ENCODE peak calls at places on chromosomes 6 and 20, in six cellular contexts. One of them, this sample, is unnamed.

GRCh38 chr20:57902478-57902877 is 192.7 kb upstream of the PMEPA1 start:
- DNase-seq in MM.1S: peak
- DNase-seq in neural progenitor cell: no peak
- DNase-seq in HepG2: no peak
- DNase-seq in mammary epithelial cell: peak
- DNase-seq in mesendoderm: no peak
- DNase-seq in this sample: peak

GRCh38 chr6:157787080-157787479 is 36.0 kb upstream of the SNX9 start:
- DNase-seq in HepG2: peak
- DNase-seq in mammary epithelial cell: no peak
- DNase-seq in mesendoderm: no peak
- DNase-seq in neural progenitor cell: no peak
- DNase-seq in MM.1S: no peak
- DNase-seq in this sample: no peak

GRCh38 chr6:143806282-143807102 is 36.6 kb upstream of the LTV1 start:
- DNase-seq in MM.1S: no peak
- DNase-seq in mammary epithelial cell: peak
- DNase-seq in mesendoderm: no peak
- DNase-seq in neural progenitor cell: no peak
- DNase-seq in HepG2: no peak
- DNase-seq in this sample: no peak

GRCh38 chr6:111709615-111710398 is 104.1 kb upstream of the TRAF3IP2 start:
- DNase-seq in HepG2: peak
- DNase-seq in mesendoderm: peak
- DNase-seq in MM.1S: peak
- DNase-seq in neural progenitor cell: peak
- DNase-seq in mammary epithelial cell: peak
- DNase-seq in this sample: peak

GRCh38 chr6:148501178-148501590 is 158.5 kb downstream of the SASH1 start:
- DNase-seq in mesendoderm: no peak
- DNase-seq in mammary epithelial cell: peak
- DNase-seq in neural progenitor cell: no peak
- DNase-seq in HepG2: no peak
- DNase-seq in MM.1S: no peak
- DNase-seq in this sample: no peak

GRCh38 chr6:102885165-102885564 is 1491.7 kb downstream of the GRIK2 start:
- DNase-seq in neural progenitor cell: no peak
- DNase-seq in MM.1S: no peak
- DNase-seq in mammary epithelial cell: no peak
- DNase-seq in HepG2: no peak
- DNase-seq in mesendoderm: no peak
- DNase-seq in this sample: no peak

GRCh38 chr6:35096129-35096852 is 44.8 kb downstream of the TCP11 start:
- DNase-seq in MM.1S: no peak
- DNase-seq in mammary epithelial cell: peak
- DNase-seq in mesendoderm: no peak
- DNase-seq in neural progenitor cell: no peak
- DNase-seq in HepG2: peak
- DNase-seq in this sample: no peak

GRCh38 chr20:1934162-1934561 is 39.0 kb downstream of the SIRPA start:
- DNase-seq in neural progenitor cell: no peak
- DNase-seq in MM.1S: no peak
- DNase-seq in mammary epithelial cell: peak
- DNase-seq in mesendoderm: no peak
- DNase-seq in HepG2: no peak
- DNase-seq in this sample: no peak

GRCh38 chr6:84583784-84584183 is 180.6 kb downstream of the TBX18 start:
- DNase-seq in neural progenitor cell: no peak
- DNase-seq in mammary epithelial cell: no peak
- DNase-seq in MM.1S: no peak
- DNase-seq in mesendoderm: no peak
- DNase-seq in HepG2: no peak
- DNase-seq in this sample: no peak

GRCh38 chr6:56420296-56420695 is 172.9 kb upstream of the COL21A1 start:
- DNase-seq in MM.1S: no peak
- DNase-seq in HepG2: no peak
- DNase-seq in mesendoderm: no peak
- DNase-seq in mammary epithelial cell: no peak
- DNase-seq in neural progenitor cell: no peak
- DNase-seq in this sample: no peak

DNA sequence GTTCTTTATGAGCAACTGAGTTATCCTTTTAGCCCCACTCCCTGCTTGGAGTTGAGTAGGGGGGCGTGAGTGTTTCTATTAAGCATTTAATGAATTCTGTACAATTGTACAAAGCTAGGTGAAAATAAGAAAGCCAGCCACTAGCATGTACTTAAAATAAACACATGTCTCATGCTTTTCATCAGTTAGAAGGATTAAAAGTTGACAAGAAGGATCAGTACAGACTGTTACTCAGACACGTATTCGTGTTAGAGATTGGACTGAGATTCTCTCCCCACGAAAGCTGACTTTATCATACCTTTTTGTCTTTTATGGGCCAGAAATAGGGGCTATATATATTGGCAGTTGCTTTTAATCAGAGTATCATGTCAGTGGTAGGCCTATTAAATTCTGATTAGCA is 1.7 kb downstream of the HSF2 start:
- DNase-seq in mammary epithelial cell: no peak
- DNase-seq in mesendoderm: no peak
- DNase-seq in HepG2: no peak
- DNase-seq in MM.1S: no peak
- DNase-seq in neural progenitor cell: no peak
- DNase-seq in this sample: no peak
- H3K4me2 ChIP-seq in mammary epithelial cell: peak
- H3K4me2 ChIP-seq in mesendoderm: no peak
- H3K4me2 ChIP-seq in HepG2: peak
- H3K4me2 ChIP-seq in MM.1S: peak
- H3K4me2 ChIP-seq in neural progenitor cell: peak
- H3K4me2 ChIP-seq in this sample: peak

GRCh38 chr6:154499854-154500589 is 10.5 kb downstream of the CNKSR3 start:
- DNase-seq in MM.1S: no peak
- DNase-seq in neural progenitor cell: no peak
- DNase-seq in HepG2: no peak
- DNase-seq in mammary epithelial cell: no peak
- DNase-seq in mesendoderm: no peak
- DNase-seq in this sample: no peak

GRCh38 chr6:154502564-154502963 is 7.9 kb downstream of the CNKSR3 start:
- DNase-seq in HepG2: no peak
- DNase-seq in mesendoderm: no peak
- DNase-seq in mammary epithelial cell: no peak
- DNase-seq in neural progenitor cell: no peak
- DNase-seq in MM.1S: no peak
- DNase-seq in this sample: no peak

GRCh38 chr6:154500769-154501171 is 9.7 kb downstream of the CNKSR3 start:
- DNase-seq in HepG2: peak
- DNase-seq in neural progenitor cell: peak
- DNase-seq in mammary epithelial cell: no peak
- DNase-seq in MM.1S: no peak
- DNase-seq in mesendoderm: peak
- DNase-seq in this sample: no peak

GRCh38 chr6:154503576-154504501 is 6.6 kb downstream of the CNKSR3 start:
- DNase-seq in HepG2: no peak
- DNase-seq in neural progenitor cell: no peak
- DNase-seq in mesendoderm: no peak
- DNase-seq in mammary epithelial cell: no peak
- DNase-seq in MM.1S: no peak
- DNase-seq in this sample: no peak

DNA sequence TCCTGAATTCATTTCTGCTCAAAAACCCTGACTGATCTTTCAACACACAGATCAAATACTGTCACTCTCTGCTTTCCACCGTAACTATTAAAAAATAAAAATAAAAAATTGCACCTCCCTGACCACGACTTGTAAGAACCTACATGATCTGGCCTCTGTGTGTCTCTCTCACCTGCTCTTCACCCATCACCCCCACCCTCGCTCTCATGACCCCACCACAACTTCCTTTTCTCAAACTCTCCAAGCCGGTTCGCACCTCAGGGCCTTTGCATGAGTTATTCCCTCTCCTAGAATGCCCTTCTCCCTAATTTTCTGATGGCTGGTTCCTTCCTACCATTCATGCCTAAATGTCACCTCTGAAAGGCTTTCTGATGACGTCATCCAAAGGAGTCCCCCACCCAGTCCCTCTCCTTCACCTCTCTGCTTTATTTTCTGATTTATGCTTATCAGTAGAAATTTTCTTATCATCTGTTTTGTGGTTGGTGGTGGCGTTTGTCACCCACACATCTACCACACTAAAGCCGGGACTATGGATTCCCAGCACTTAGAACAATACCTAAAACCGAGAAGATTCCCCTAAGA is 9.1 kb downstream of the CNKSR3 start:
- DNase-seq in HepG2: no peak
- DNase-seq in mesendoderm: no peak
- DNase-seq in neural progenitor cell: no peak
- DNase-seq in MM.1S: no peak
- DNase-seq in mammary epithelial cell: no peak
- DNase-seq in this sample: no peak
- H3K27ac ChIP-seq in HepG2: peak
- H3K27ac ChIP-seq in mesendoderm: no peak
- H3K27ac ChIP-seq in neural progenitor cell: no peak
- H3K27ac ChIP-seq in MM.1S: no peak
- H3K27ac ChIP-seq in mammary epithelial cell: no peak
- H3K27ac ChIP-seq in this sample: no peak

GRCh38 chr6:156564807-156565149 is 212.4 kb upstream of the ARID1B start:
- DNase-seq in MM.1S: no peak
- DNase-seq in mammary epithelial cell: no peak
- DNase-seq in neural progenitor cell: no peak
- DNase-seq in mesendoderm: no peak
- DNase-seq in HepG2: no peak
- DNase-seq in this sample: no peak
- H3K4me2 ChIP-seq in MM.1S: peak
- H3K4me2 ChIP-seq in mammary epithelial cell: no peak
- H3K4me2 ChIP-seq in neural progenitor cell: no peak
- H3K4me2 ChIP-seq in mesendoderm: no peak
- H3K4me2 ChIP-seq in HepG2: peak
- H3K4me2 ChIP-seq in this sample: peak

DNA sequence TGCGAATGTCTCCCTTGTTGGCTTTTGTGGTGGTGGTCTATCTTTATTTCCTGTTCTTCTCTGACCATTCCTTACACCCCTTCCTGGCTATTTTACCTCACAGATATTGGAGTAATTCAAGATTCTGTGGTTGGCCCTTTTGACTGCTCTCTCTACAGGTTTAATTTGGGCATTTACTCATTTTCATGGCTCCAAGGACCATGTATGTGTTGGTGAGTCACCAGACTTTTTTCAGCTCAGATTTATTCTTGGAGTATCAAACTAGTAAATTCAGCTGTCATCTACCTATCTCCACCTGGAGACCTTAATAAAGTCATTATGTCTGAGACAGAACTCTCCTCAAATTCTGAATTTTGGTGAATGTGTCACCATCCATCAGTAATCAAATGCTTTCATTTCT is 15.5 kb downstream of the RNF146 start:
- DNase-seq in neural progenitor cell: no peak
- DNase-seq in MM.1S: no peak
- DNase-seq in mesendoderm: no peak
- DNase-seq in mammary epithelial cell: no peak
- DNase-seq in HepG2: no peak
- DNase-seq in this sample: no peak
- H3K27ac ChIP-seq in neural progenitor cell: no peak
- H3K27ac ChIP-seq in MM.1S: no peak
- H3K27ac ChIP-seq in mesendoderm: no peak
- H3K27ac ChIP-seq in mammary epithelial cell: no peak
- H3K27ac ChIP-seq in HepG2: no peak
- H3K27ac ChIP-seq in this sample: no peak

DNA sequence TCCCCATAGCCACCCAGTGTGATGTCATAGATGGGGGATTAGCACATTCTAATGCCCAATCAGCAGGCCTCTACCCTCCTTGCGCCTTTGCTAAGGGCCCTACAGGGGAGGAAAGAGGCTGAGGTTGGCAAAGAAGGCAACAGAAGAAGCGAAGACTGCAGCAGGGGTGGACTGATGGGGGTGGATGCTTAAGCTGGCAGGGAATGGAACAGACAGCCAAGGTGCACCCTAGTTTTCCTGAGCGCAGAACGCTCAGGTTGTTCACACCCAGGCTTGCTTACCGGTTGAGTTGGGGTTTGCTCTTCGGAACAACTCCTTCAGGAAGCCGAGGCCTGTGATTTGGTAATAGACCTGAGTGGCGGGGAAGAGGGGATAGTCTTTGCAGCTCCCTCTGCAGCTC is 12.7 kb downstream of the MRPS18A start:
- DNase-seq in mammary epithelial cell: no peak
- DNase-seq in neural progenitor cell: no peak
- DNase-seq in HepG2: no peak
- DNase-seq in MM.1S: no peak
- DNase-seq in mesendoderm: no peak
- DNase-seq in this sample: no peak
- H3K4me2 ChIP-seq in mammary epithelial cell: no peak
- H3K4me2 ChIP-seq in neural progenitor cell: no peak
- H3K4me2 ChIP-seq in HepG2: no peak
- H3K4me2 ChIP-seq in MM.1S: no peak
- H3K4me2 ChIP-seq in mesendoderm: no peak
- H3K4me2 ChIP-seq in this sample: no peak

GRCh38 chr20:433300-433975 is 25.3 kb downstream of the RBCK1 start:
- DNase-seq in mammary epithelial cell: peak
- DNase-seq in mesendoderm: no peak
- DNase-seq in MM.1S: no peak
- DNase-seq in HepG2: no peak
- DNase-seq in neural progenitor cell: no peak
- DNase-seq in this sample: no peak
- H3K27ac ChIP-seq in mammary epithelial cell: no peak
- H3K27ac ChIP-seq in mesendoderm: no peak
- H3K27ac ChIP-seq in MM.1S: no peak
- H3K27ac ChIP-seq in HepG2: no peak
- H3K27ac ChIP-seq in neural progenitor cell: no peak
- H3K27ac ChIP-seq in this sample: no peak

GRCh38 chr6:113671440-113671839 is 185.7 kb upstream of the MARCKS start:
- DNase-seq in HepG2: no peak
- DNase-seq in mammary epithelial cell: no peak
- DNase-seq in mesendoderm: no peak
- DNase-seq in neural progenitor cell: no peak
- DNase-seq in MM.1S: no peak
- DNase-seq in this sample: no peak
- H3K4me2 ChIP-seq in HepG2: peak
- H3K4me2 ChIP-seq in mammary epithelial cell: no peak
- H3K4me2 ChIP-seq in mesendoderm: no peak
- H3K4me2 ChIP-seq in neural progenitor cell: no peak
- H3K4me2 ChIP-seq in MM.1S: no peak
- H3K4me2 ChIP-seq in this sample: no peak

GRCh38 chr20:3981132-3981452 is 34.3 kb downstream of the RNF24 start:
- DNase-seq in mammary epithelial cell: no peak
- DNase-seq in mesendoderm: no peak
- DNase-seq in MM.1S: no peak
- DNase-seq in HepG2: no peak
- DNase-seq in neural progenitor cell: no peak
- DNase-seq in this sample: no peak
- H3K27ac ChIP-seq in mammary epithelial cell: peak
- H3K27ac ChIP-seq in mesendoderm: no peak
- H3K27ac ChIP-seq in MM.1S: peak
- H3K27ac ChIP-seq in HepG2: peak
- H3K27ac ChIP-seq in neural progenitor cell: no peak
- H3K27ac ChIP-seq in this sample: no peak

GRCh38 chr6:11496152-11497060 is 41.1 kb upstream of the TMEM170B start:
- DNase-seq in MM.1S: peak
- DNase-seq in neural progenitor cell: peak
- DNase-seq in HepG2: peak
- DNase-seq in mammary epithelial cell: peak
- DNase-seq in mesendoderm: peak
- DNase-seq in this sample: peak
- H3K4me2 ChIP-seq in MM.1S: no peak
- H3K4me2 ChIP-seq in neural progenitor cell: no peak
- H3K4me2 ChIP-seq in HepG2: no peak
- H3K4me2 ChIP-seq in mammary epithelial cell: peak
- H3K4me2 ChIP-seq in mesendoderm: no peak
- H3K4me2 ChIP-seq in this sample: peak